ENCODE peak calls at places on chromosome 4, in four cellular contexts. O, I, H and G are unnamed samples.

GRCh38 chr4:79141530-79141929 is 184.3 kb downstream of the NAA11 start:
- DNase-seq in H (peak), I (peak), O (no peak), G (peak)

GRCh38 chr4:130071746-130072145 is 975.8 kb downstream of the C4orf33 start:
- DNase-seq in O (no peak), H (no peak), I (no peak), G (no peak)

GRCh38 chr4:46329118-46329976 is 60.6 kb downstream of the GABRA2 start:
- DNase-seq in I (peak), H (peak), O (no peak), G (peak)

GRCh38 chr4:17814140-17814539 is 3.4 kb downstream of the NCAPG start:
- DNase-seq in O (no peak), I (peak), H (no peak), G (no peak)

GRCh38 chr4:3607690-3608514 is 75.7 kb upstream of the LRPAP1 start:
- DNase-seq in O (no peak), H (no peak), I (no peak), G (no peak)

GRCh38 chr4:20370284-20370683 is 118.6 kb downstream of the SLIT2 start:
- DNase-seq in H (no peak), I (no peak), O (no peak), G (no peak)

GRCh38 chr4:76806757-76807156 is 91.2 kb downstream of the SOWAHB start:
- DNase-seq in O (no peak), I (no peak), H (no peak), G (no peak)

GRCh38 chr4:8319061-8319460 is 49.5 kb downstream of the HTRA3 start:
- DNase-seq in H (no peak), I (no peak), O (no peak), G (no peak)

GRCh38 chr4:108878781-108879180 is 115.9 kb upstream of the ETNPPL start:
- DNase-seq in H (no peak), O (no peak), I (no peak), G (no peak)

GRCh38 chr4:114078636-114079035 is 99.2 kb upstream of the ARSJ start:
- DNase-seq in I (no peak), H (no peak), O (no peak), G (no peak)

GRCh38 chr4:114076865-114077264 is 97.4 kb upstream of the ARSJ start:
- DNase-seq in H (no peak), O (no peak), I (no peak), G (no peak)

GRCh38 chr4:114082348-114082747 is 102.9 kb upstream of the ARSJ start:
- DNase-seq in H (no peak), I (no peak), O (no peak), G (no peak)

GRCh38 chr4:114077610-114078009 is 98.2 kb upstream of the ARSJ start:
- DNase-seq in H (no peak), I (peak), O (no peak), G (no peak)

GRCh38 chr4:114081783-114082182 is 102.3 kb upstream of the ARSJ start:
- DNase-seq in H (no peak), O (no peak), I (no peak), G (no peak)
- TF ChIP-seq CTCF in H (no peak), O (no peak), I (no peak), G (no peak)

GRCh38 chr4:52936729-52937128 is 74.6 kb downstream of the RASL11B start:
- DNase-seq in O (no peak), H (no peak), I (no peak), G (no peak)

GRCh38 chr4:52935317-52935716 is 73.2 kb downstream of the RASL11B start:
- DNase-seq in O (no peak), H (no peak), I (no peak), G (no peak)

GRCh38 chr4:52937829-52938228 is 75.7 kb downstream of the RASL11B start:
- DNase-seq in O (no peak), I (no peak), H (no peak), G (no peak)

GRCh38 chr4:52931238-52931637 is 69.1 kb downstream of the RASL11B start:
- DNase-seq in H (no peak), O (no peak), I (peak), G (no peak)

GRCh38 chr4:52932586-52933482 is 70.7 kb downstream of the RASL11B start:
- DNase-seq in O (no peak), I (peak), H (no peak), G (no peak)
- TF ChIP-seq CTCF in O (no peak), I (no peak), H (no peak), G (no peak)

DNA sequence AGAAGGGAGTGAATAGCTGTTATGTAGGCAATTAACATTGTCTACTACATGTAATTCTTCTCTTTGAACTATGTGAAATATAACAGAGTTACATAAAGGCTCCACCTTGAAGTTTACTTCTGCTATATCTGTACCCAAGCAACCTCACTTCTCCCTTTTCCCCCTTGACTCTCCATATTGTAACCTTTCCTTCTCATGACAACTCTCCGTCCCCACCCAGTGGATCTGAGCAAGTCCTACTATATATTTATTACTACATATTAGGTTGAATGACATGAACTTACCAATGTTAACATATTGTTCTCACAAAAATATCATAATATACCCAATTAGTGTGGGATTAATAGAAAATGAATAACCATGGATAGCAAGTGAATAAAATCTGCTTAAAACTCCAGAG is 93.2 kb upstream of the ATP8A1 start:
- DNase-seq in O (no peak), H (peak), I (no peak), G (no peak)
- TF ChIP-seq CTCF in O (no peak), H (no peak), I (no peak), G (no peak)

GRCh38 chr4:16125571-16126445 is 42.0 kb upstream of the PROM1 start:
- DNase-seq in I (no peak), O (no peak), H (no peak), G (no peak)
- TF ChIP-seq CTCF in I (no peak), O (no peak), H (no peak), G (no peak)

DNA sequence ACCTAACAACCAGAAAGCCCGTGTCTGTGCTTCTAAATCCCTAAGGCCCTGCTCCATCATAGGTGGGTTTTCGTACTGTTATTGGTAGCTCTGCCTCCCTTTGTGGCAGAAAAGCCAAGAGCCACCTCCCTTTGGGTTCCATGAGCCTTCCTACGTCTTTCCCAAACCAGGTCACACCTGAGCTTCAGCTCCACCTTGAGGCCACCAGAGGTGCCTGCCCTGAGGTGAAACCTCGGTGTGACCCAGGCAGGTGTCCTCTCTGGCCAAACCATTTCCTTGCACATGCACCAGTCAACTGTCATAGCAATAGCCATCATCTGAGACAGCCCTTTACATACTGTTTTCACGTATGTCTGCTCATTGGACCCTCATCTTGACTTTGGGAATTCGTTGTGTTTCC is 188.0 kb upstream of the RBPJ start:
- DNase-seq in O (no peak), H (no peak), I (no peak), G (no peak)
- TF ChIP-seq CTCF in O (no peak), H (no peak), I (no peak), G (no peak)

GRCh38 chr4:5378002-5378401 is 326.7 kb downstream of the STK32B start:
- DNase-seq in O (no peak), I (no peak), H (no peak), G (no peak)
- TF ChIP-seq CTCF in O (peak), I (peak), H (peak), G (no peak)

GRCh38 chr4:87120411-87121162 is 99.8 kb downstream of the KLHL8 start:
- DNase-seq in H (peak), O (peak), I (peak), G (peak)
- TF ChIP-seq CTCF in H (no peak), O (no peak), I (no peak), G (no peak)

DNA sequence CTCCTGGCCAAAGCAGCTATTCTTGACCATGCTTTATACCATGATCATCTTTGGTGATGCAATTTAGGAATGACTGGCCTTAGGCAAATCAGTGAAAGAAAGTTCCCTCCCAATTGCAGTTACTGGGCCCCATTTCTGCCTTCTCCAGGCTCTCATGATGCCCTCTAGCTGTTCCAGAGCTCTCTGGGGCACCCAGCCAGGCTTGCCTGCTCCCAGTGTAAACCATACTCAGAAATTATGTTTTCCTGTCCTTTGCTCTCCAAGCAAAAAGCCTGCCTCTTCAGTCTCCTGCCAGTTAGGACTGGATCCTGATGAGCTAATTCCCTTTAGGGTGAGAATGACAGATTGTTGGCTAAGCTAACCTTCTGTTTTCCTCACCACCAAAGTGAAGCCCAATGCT is 85.3 kb upstream of the RBPJ start:
- DNase-seq in H (no peak), O (peak), I (peak), G (no peak)
- TF ChIP-seq CTCF in H (peak), O (no peak), I (peak), G (no peak)

GRCh38 chr4:170005472-170005871 is 20.7 kb downstream of the MFAP3L start:
- DNase-seq in I (peak), O (no peak), H (no peak), G (no peak)
- TF ChIP-seq CTCF in I (no peak), O (no peak), H (no peak), G (no peak)